ENCODE peak calls at places on chromosomes 6 and 20, in six cellular contexts. B is K562, S is WTC11, L is GM23338, K is H1, Q is HepG2. E is an unnamed sample.

GRCh38 chr20:43188861-43189613 is 669 bp downstream of the PTPRT start:
- DNase-seq in B (no peak), S (peak), L (peak), K (peak), Q (no peak), E (no peak)

GRCh38 chr20:61422636-61423425 is 170.8 kb downstream of the CDH4 start:
- DNase-seq in B (no peak), S (peak), L (peak), K (peak), Q (no peak), E (no peak)

GRCh38 chr20:41616228-41616627 is 1.9 kb downstream of the CHD6 start:
- DNase-seq in B (no peak), S (no peak), L (no peak), K (no peak), Q (peak), E (no peak)

GRCh38 chr6:134619789-134620188 is 301.9 kb upstream of the SGK1 start:
- DNase-seq in B (no peak), S (no peak), L (no peak), K (no peak), Q (no peak), E (no peak)

GRCh38 chr20:52593634-52594033 is 378.5 kb upstream of the TSHZ2 start:
- DNase-seq in B (no peak), S (no peak), L (no peak), K (no peak), Q (no peak), E (no peak)

GRCh38 chr20:5349448-5349847 is 32.7 kb upstream of the PROKR2 start:
- DNase-seq in B (no peak), S (no peak), L (no peak), K (no peak), Q (no peak), E (no peak)

GRCh38 chr6:160438481-160438880 is 90.3 kb downstream of the SLC22A3 start:
- DNase-seq in B (no peak), S (no peak), L (no peak), K (no peak), Q (no peak), E (no peak)

GRCh38 chr6:3296113-3296512 is 37.4 kb downstream of the PSMG4 start:
- DNase-seq in B (no peak), S (no peak), L (no peak), K (no peak), Q (no peak), E (no peak)

GRCh38 chr6:8229913-8230312 is 127.6 kb upstream of the EEF1E1 start:
- DNase-seq in B (no peak), S (peak), L (peak), K (no peak), Q (no peak), E (no peak)

GRCh38 chr6:147642458-147642857 is 134.0 kb downstream of the SAMD5 start:
- DNase-seq in B (no peak), S (no peak), L (no peak), K (no peak), Q (no peak), E (no peak)

GRCh38 chr6:149854532-149854931 is 9.6 kb downstream of the LRP11 start:
- DNase-seq in B (no peak), S (no peak), L (no peak), K (no peak), Q (no peak), E (no peak)

GRCh38 chr6:166382500-166382932 is 224 bp downstream of the MPC1 start:
- DNase-seq in B (peak), S (no peak), L (no peak), K (no peak), Q (no peak), E (no peak)

GRCh38 chr6:130973521-130974277 is 89.3 kb downstream of the EPB41L2 start:
- DNase-seq in B (no peak), S (no peak), L (no peak), K (no peak), Q (no peak), E (no peak)

GRCh38 chr6:20559924-20560551 is 25.8 kb downstream of the CDKAL1 start:
- DNase-seq in B (no peak), S (no peak), L (no peak), K (no peak), Q (no peak), E (no peak)

GRCh38 chr6:137973201-137973600 is 106.1 kb downstream of the TNFAIP3 start:
- DNase-seq in B (no peak), S (no peak), L (no peak), K (no peak), Q (no peak), E (no peak)

GRCh38 chr20:31720486-31721407 is 1.9 kb downstream of the BCL2L1 start:
- DNase-seq in B (no peak), S (no peak), L (peak), K (no peak), Q (peak), E (no peak)

GRCh38 chr6:72267470-72267869 is 354.4 kb upstream of the KCNQ5 start:
- DNase-seq in B (no peak), S (no peak), L (no peak), K (no peak), Q (no peak), E (no peak)

GRCh38 chr20:18377896-18378481 is 88.8 kb downstream of the DZANK1 start:
- DNase-seq in B (no peak), S (no peak), L (no peak), K (no peak), Q (no peak), E (no peak)

GRCh38 chr6:111057074-111057752 is 30.1 kb upstream of the SLC16A10 start:
- DNase-seq in B (peak), S (no peak), L (peak), K (no peak), Q (peak), E (no peak)

GRCh38 chr20:59043698-59044097 is 1.1 kb upstream of the PRELID3B start:
- DNase-seq in B (no peak), S (no peak), L (no peak), K (no peak), Q (no peak), E (no peak)

GRCh38 chr6:7671076-7671475 is 54.8 kb upstream of the BMP6 start:
- DNase-seq in B (no peak), S (no peak), L (no peak), K (no peak), Q (no peak), E (no peak)

GRCh38 chr6:169536446-169537170 is 165.2 kb downstream of the WDR27 start:
- DNase-seq in B (no peak), S (no peak), L (no peak), K (no peak), Q (peak), E (no peak)

GRCh38 chr6:79005497-79005896 is 72.6 kb downstream of the PHIP start:
- DNase-seq in B (no peak), S (no peak), L (no peak), K (no peak), Q (no peak), E (no peak)

GRCh38 chr20:62553136-62553837 is 77.5 kb upstream of the GATA5 start:
- DNase-seq in B (no peak), S (no peak), L (no peak), K (no peak), Q (no peak), E (no peak)

GRCh38 chr6:136510782-136511181 is 39.4 kb downstream of the MAP7 start:
- DNase-seq in B (no peak), S (no peak), L (no peak), K (peak), Q (no peak), E (no peak)

GRCh38 chr6:87213364-87213763 is 58.0 kb downstream of the ZNF292 start:
- DNase-seq in B (no peak), S (no peak), L (no peak), K (no peak), Q (peak), E (no peak)

GRCh38 chr6:99119109-99120031 is 171.6 kb upstream of the FBXL4 start:
- DNase-seq in B (peak), S (no peak), L (peak), K (no peak), Q (peak), E (no peak)

GRCh38 chr20:13338999-13339411 is 117.9 kb downstream of the ISM1 start:
- DNase-seq in B (no peak), S (no peak), L (no peak), K (no peak), Q (peak), E (no peak)

GRCh38 chr20:41308726-41309413 is 8.7 kb downstream of the ZHX3 start:
- DNase-seq in B (peak), S (no peak), L (no peak), K (no peak), Q (no peak), E (no peak)

GRCh38 chr6:92589970-92590369 is 829.4 kb downstream of the EPHA7 start:
- DNase-seq in B (no peak), S (no peak), L (no peak), K (no peak), Q (no peak), E (no peak)

GRCh38 chr6:135030056-135030473 is 24.6 kb downstream of the HBS1L start:
- DNase-seq in B (no peak), S (no peak), L (no peak), K (no peak), Q (no peak), E (peak)

GRCh38 chr6:292506-293184 is 358 bp downstream of the DUSP22 start:
- DNase-seq in B (peak), S (peak), L (peak), K (no peak), Q (peak), E (peak)

GRCh38 chr20:2775139-2775538 is 25.3 kb downstream of the CPXM1 start:
- DNase-seq in B (no peak), S (no peak), L (no peak), K (no peak), Q (no peak), E (no peak)

GRCh38 chr20:18978311-18978710 is 164.7 kb downstream of the SCP2D1 start:
- DNase-seq in B (no peak), S (no peak), L (no peak), K (no peak), Q (no peak), E (no peak)

GRCh38 chr6:81816387-81816786 is 63.9 kb upstream of the TENT5A start:
- DNase-seq in B (no peak), S (no peak), L (no peak), K (no peak), Q (peak), E (no peak)

GRCh38 chr20:13486694-13487093 is 152.0 kb downstream of the TASP1 start:
- DNase-seq in B (no peak), S (no peak), L (no peak), K (no peak), Q (no peak), E (no peak)

GRCh38 chr20:62202083-62202395 is 18.0 kb downstream of the HRH3 start:
- DNase-seq in B (no peak), S (no peak), L (no peak), K (no peak), Q (no peak), E (no peak)

DNA sequence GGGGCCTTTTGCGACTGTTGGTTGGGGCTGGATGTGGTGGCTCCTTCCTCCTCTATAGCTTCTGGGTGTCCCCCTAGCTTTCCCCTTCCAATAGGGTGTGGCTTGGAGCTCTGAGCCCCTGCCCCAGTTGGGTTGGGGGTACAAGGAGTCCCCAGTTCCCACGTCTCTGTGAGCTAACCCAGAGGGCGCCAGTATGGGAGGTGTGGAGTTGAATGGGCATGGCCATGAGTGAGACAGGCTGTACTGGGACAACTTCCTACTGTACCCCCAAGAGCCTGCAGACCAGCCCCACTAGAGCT is 1.2 kb downstream of the C20orf204 start:
- DNase-seq in B (no peak), S (no peak), L (no peak), K (no peak), Q (no peak), E (no peak)
- TF ChIP-seq CREB1 in B (no peak), S (no peak), L (no peak), K (no peak), Q (no peak), E (no peak)

GRCh38 chr20:7841291-7841966 is 98.8 kb downstream of the HAO1 start:
- DNase-seq in B (no peak), S (no peak), L (no peak), K (no peak), Q (no peak), E (no peak)

GRCh38 chr20:7836076-7836475 is 104.2 kb downstream of the HAO1 start:
- DNase-seq in B (no peak), S (no peak), L (no peak), K (no peak), Q (no peak), E (no peak)

GRCh38 chr20:7843613-7844012 is 96.6 kb downstream of the HAO1 start:
- DNase-seq in B (no peak), S (no peak), L (no peak), K (no peak), Q (no peak), E (no peak)

DNA sequence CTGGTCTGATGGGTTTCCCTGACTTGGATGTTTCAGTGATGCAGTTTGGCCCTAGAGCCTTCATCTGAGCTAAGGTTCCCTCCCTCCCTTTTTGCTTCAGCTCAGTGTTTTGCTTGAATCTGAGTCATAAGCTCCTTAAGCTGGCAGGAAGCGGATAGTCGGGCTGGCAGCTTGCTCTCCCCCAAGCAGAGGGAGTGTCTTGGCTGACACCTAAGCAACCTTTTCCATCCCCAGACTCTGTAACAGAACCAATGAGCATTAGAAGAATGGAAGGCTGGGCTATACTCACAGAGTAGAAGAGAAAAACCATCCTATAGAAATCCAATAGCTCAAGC is 98.3 kb downstream of the HAO1 start:
- DNase-seq in B (no peak), S (no peak), L (no peak), K (no peak), Q (no peak), E (no peak)
- TF ChIP-seq CREB1 in B (no peak), S (no peak), L (no peak), K (no peak), Q (no peak), E (no peak)

GRCh38 chr6:42727084-42727601 is 4.7 kb upstream of the PRPH2 start:
- DNase-seq in B (no peak), S (peak), L (peak), K (peak), Q (no peak), E (no peak)
- TF ChIP-seq CREB1 in B (no peak), S (no peak), L (no peak), K (no peak), Q (no peak), E (no peak)

GRCh38 chr6:14621518-14621917 is 503.9 kb downstream of the CD83 start:
- DNase-seq in B (no peak), S (no peak), L (no peak), K (no peak), Q (no peak), E (no peak)
- TF ChIP-seq CREB1 in B (no peak), S (no peak), L (no peak), K (no peak), Q (no peak), E (no peak)

DNA sequence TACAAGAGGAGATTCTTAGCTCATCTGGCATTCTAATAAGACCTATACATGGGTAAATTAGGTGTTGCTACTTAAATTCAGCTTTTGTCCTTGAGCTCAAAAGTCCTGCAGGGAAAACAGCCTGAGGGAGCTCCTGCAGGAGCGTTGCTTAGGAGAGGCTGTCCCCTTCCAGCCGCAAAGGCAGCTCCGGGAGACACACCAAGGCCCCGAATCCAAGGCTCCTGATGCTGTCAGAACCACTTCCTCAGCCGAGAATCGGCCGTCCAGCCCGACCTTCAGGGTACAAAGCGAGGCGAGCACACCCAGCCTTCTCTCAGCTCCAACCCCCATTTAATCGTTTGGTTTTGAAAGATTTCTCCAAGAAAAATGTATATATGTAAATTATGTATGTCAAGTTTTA is 87.0 kb downstream of the DACT2 start:
- DNase-seq in B (no peak), S (no peak), L (no peak), K (no peak), Q (no peak), E (no peak)
- TF ChIP-seq CREB1 in B (no peak), S (no peak), L (no peak), K (no peak), Q (no peak), E (no peak)

GRCh38 chr20:36150847-36151539 is 3.5 kb upstream of the EPB41L1 start:
- DNase-seq in B (no peak), S (no peak), L (no peak), K (no peak), Q (peak), E (no peak)
- TF ChIP-seq CREB1 in B (no peak), S (no peak), L (no peak), K (no peak), Q (no peak), E (no peak)

GRCh38 chr6:52546678-52547077 is 30.2 kb downstream of the TRAM2 start:
- DNase-seq in B (no peak), S (no peak), L (no peak), K (no peak), Q (no peak), E (peak)

GRCh38 chr6:52548999-52549398 is 27.9 kb downstream of the TRAM2 start:
- DNase-seq in B (no peak), S (no peak), L (no peak), K (no peak), Q (no peak), E (no peak)

GRCh38 chr6:52548353-52548713 is 28.5 kb downstream of the TRAM2 start:
- DNase-seq in B (no peak), S (no peak), L (no peak), K (no peak), Q (no peak), E (no peak)

GRCh38 chr6:52546192-52546591 is 30.7 kb downstream of the TRAM2 start:
- DNase-seq in B (no peak), S (no peak), L (no peak), K (no peak), Q (no peak), E (no peak)

DNA sequence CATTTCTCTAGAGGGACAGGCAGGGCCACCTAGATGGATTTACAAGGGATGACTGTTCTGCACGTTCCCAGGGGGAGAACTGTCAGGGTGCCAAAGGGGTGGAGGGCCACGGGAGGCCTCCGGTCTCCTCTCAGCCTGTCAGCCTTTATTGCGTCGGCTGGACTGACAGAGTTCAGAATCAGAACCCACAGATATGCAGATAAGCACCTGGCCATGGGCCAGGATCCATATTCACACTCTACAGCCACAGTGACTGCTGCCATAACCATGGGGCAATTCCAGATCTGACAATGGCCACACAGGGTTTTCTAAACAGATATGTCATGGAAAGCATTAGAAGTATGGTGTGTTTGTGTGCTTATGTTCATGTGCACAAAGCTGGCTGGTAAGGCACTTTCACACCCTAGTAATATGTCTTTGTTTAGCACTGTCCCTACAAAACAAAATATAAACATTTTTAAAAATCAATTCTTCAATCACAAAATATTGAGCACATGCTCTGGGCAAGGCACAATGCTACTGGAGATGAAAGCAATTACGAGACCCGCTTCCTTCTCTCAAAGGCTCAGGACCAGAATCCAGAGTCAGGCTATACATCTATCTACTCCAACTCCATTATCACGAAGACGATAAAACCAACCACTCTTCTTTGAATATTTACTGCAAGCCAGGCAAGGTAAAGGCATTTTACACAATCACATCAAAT is 29.1 kb downstream of the TRAM2 start:
- DNase-seq in B (peak), S (no peak), L (no peak), K (no peak), Q (peak), E (no peak)
- TF ChIP-seq CREB1 in B (no peak), S (no peak), L (no peak), K (no peak), Q (no peak), E (no peak)

DNA sequence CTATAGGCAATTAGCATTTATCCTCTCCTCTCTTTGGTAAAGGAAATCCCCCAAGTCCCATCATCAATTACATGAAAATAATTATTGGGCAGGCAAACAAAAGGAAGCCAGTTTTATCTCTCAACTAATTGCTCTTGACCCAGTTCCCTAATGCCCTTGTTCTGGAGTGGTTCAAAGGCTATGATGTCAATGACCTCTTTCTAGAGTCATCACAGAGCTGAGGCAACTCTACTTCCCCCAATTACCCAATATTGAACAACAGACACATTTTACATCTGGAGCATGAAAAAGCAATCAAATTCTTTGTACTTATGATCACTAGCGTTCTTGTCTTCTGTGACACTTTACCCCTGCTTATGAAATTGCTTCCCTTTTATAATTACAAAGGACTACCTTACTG is 43.5 kb downstream of the NT5E start:
- DNase-seq in B (no peak), S (no peak), L (no peak), K (no peak), Q (no peak), E (no peak)
- TF ChIP-seq CREB1 in B (no peak), S (no peak), L (no peak), K (no peak), Q (no peak), E (no peak)

E was measured in GM12878.